ENCODE peak calls at places on chromosomes 7 and 10, in eight cellular contexts. A is cardiac muscle cell, W is skeletal muscle cell, M is AG04450, R is heart left ventricle, C is SJCRH30, Y is keratinocyte, F is lung. V is an unnamed sample.

GRCh38 chr10:63670291-63670898 is 149.2 kb downstream of the REEP3 start:
- DNase-seq in A (no peak), W (peak; percentile 59), M (no peak), R (peak; percentile 69), C (peak; percentile 52), Y (no peak), F (no peak), V (peak; percentile 93)

GRCh38 chr10:4651404-4652037 is 174.5 kb upstream of the AKR1E2 start:
- DNase-seq in A (no peak), W (no peak), M (no peak), R (no peak), C (no peak), Y (no peak), F (no peak), V (no peak)

GRCh38 chr10:44465430-44466115 is 80.7 kb upstream of the CXCL12 start:
- DNase-seq in A (no peak), W (no peak), M (no peak), R (no peak), C (no peak), Y (no peak), F (no peak), V (no peak)

GRCh38 chr7:3482147-3482921 is 181.3 kb downstream of the SDK1 start:
- DNase-seq in A (peak; percentile 51), W (no peak), M (peak; percentile 3), R (no peak), C (peak; percentile 70), Y (no peak), F (no peak), V (peak; percentile 53)

GRCh38 chr10:48456808-48457761 is 147.8 kb downstream of the ARHGAP22 start:
- DNase-seq in A (no peak), W (no peak), M (no peak), R (no peak), C (no peak), Y (no peak), F (no peak), V (no peak)

GRCh38 chr10:50228672-50229071 is 22.6 kb downstream of the ASAH2 start:
- DNase-seq in A (no peak), W (no peak), M (no peak), R (no peak), C (no peak), Y (no peak), F (no peak), V (no peak)

GRCh38 chr10:132399117-132400035 is 2.4 kb downstream of the PWWP2B start:
- DNase-seq in A (no peak), W (no peak), M (no peak), R (no peak), C (peak; percentile 43), Y (no peak), F (no peak), V (no peak)

GRCh38 chr10:13808556-13809391 is 222.0 kb downstream of the PRPF18 start:
- DNase-seq in A (no peak), W (no peak), M (no peak), R (no peak), C (no peak), Y (no peak), F (no peak), V (peak; percentile 82)

GRCh38 chr7:44278451-44279161 is 46.8 kb downstream of the CAMK2B start:
- DNase-seq in A (no peak), W (no peak), M (peak; percentile 29), R (peak; percentile 4), C (no peak), Y (no peak), F (no peak), V (peak; percentile 25)

GRCh38 chr10:112953760-112954159 is 3.7 kb downstream of the TCF7L2 start:
- DNase-seq in A (no peak), W (no peak), M (no peak), R (no peak), C (peak; percentile 56), Y (no peak), F (no peak), V (peak; percentile 29)

GRCh38 chr7:46908770-46909169 is 673.1 kb downstream of the TNS3 start:
- DNase-seq in A (no peak), W (peak; percentile 74), M (peak; percentile 41), R (no peak), C (peak; percentile 57), Y (no peak), F (no peak), V (peak; percentile 49)

GRCh38 chr10:85902046-85902445 is 464.5 kb downstream of the GRID1 start:
- DNase-seq in A (no peak), W (no peak), M (no peak), R (no peak), C (no peak), Y (no peak), F (no peak), V (no peak)

GRCh38 chr7:108012499-108013430 is 9.8 kb upstream of the LAMB1 start:
- DNase-seq in A (peak; percentile 47), W (no peak), M (no peak), R (no peak), C (no peak), Y (no peak), F (no peak), V (peak; percentile 49)

GRCh38 chr7:108015740-108016139 is 12.8 kb upstream of the LAMB1 start:
- DNase-seq in A (no peak), W (no peak), M (no peak), R (no peak), C (no peak), Y (no peak), F (no peak), V (peak; percentile 89)

GRCh38 chr7:108016841-108017775 is 14.1 kb upstream of the LAMB1 start:
- DNase-seq in A (peak; percentile 80), W (no peak), M (no peak), R (no peak), C (peak; percentile 48), Y (peak; percentile 71), F (no peak), V (peak; percentile 87)

GRCh38 chr7:108014200-108014599 is 11.2 kb upstream of the LAMB1 start:
- DNase-seq in A (no peak), W (no peak), M (no peak), R (no peak), C (no peak), Y (no peak), F (no peak), V (no peak)

DNA sequence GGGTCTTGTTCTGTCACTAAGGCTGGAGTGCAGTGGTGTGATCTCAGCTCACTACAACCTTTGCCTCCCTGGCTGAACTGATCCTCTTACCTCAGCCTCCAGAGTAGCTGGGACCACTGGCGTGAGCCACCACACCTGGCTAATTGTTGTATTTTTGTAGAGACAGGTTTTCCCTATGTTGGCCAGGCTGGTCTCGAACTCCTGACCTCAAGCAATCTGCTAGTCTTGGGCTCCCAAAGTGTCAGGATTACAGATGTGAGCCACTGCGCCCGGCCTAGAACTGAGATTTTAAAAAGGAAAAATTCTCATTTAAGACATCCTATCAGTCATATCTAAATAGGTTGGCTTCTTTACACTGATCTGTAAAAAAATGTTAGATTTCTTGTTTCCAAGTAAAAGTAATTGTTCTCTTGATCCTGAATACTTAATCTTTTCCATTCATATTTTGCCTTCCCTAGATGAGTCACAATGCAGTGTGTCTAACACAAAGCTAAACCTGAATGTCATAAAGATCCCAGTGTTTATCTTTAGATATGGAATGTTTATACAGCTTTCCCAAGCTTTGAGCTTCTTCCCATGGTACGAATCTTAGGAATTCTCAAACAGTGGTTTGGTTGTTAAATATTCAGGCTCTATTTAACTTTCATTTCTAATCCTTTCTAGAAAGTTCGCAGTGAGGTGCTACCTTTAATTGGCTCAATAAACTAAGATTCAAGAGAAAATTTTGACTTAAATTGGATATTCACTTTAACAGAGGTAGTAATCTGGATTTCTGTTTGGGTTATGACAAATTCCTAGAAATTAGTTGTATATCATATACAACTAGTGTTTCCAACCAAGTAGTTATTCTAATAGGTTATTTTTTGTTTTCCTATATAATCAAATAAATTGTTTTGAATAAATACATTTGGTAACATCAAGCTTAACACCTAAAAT is 12.1 kb upstream of the LAMB1 start:
- DNase-seq in A (no peak), W (no peak), M (peak; percentile 47), R (no peak), C (peak; percentile 79), Y (no peak), F (no peak), V (peak; percentile 97)
- H3K4me3 ChIP-seq in A (no peak overlapping the region), W (no peak overlapping the region), M (no peak overlapping the region), R (no peak overlapping the region), C (no peak overlapping the region), Y (no peak overlapping the region), F (no peak overlapping the region), V (peak overlapping the region; percentile 40)

DNA sequence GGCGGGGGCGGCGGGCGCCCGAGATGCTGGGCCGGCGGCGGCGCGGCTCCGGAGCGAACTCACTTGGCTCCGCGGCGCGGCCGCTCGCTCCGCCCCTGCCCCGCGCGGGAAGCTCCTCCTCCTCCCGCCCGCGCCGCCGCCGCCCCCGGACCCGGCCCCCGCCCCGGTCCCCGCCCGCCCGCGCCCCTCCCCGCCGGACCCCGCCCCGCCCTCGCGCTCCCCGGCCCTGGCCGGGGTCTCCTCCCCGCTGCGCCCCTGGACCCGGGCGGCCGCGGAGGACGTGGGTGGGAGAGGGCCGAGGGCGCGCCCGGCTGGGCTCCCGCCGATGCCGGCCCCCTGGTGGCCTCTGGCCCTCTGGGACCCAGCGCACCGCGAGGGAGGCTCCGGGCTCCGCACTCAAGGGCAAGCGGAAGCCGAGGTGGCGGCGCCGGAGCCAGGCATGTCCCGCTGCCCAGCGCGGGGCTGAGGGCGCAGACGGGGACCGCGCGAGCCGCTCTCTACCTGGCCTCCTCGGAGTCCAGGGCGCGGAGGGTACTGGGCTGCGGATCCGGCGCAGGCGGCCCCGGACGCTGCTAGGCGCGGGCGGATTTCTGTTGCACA is at the start of gene TCERG1L:
- DNase-seq in A (peak; percentile 74), W (no peak), M (no peak), R (no peak), C (no peak), Y (no peak), F (no peak), V (no peak)
- H3K4me3 ChIP-seq in A (peak within 1 kb of the TSS; percentile 45), W (no peak within 1 kb of the TSS), M (no peak within 1 kb of the TSS), R (no peak within 1 kb of the TSS), C (no peak within 1 kb of the TSS), Y (no peak within 1 kb of the TSS), F (no peak within 1 kb of the TSS), V (no peak within 1 kb of the TSS)

GRCh38 chr10:1737222-1738061 is at the start of gene ADARB2:
- DNase-seq in A (peak; percentile 92), W (no peak), M (no peak), R (peak; percentile 21), C (no peak), Y (no peak), F (no peak), V (no peak)
- H3K4me3 ChIP-seq in A (peak within 1 kb of the TSS; percentile 36), W (no peak within 1 kb of the TSS), M (no peak within 1 kb of the TSS), R (peak within 1 kb of the TSS; percentile 35), C (no peak within 1 kb of the TSS), Y (peak within 1 kb of the TSS; percentile 14), F (peak within 1 kb of the TSS; percentile 13), V (no peak within 1 kb of the TSS)

DNA sequence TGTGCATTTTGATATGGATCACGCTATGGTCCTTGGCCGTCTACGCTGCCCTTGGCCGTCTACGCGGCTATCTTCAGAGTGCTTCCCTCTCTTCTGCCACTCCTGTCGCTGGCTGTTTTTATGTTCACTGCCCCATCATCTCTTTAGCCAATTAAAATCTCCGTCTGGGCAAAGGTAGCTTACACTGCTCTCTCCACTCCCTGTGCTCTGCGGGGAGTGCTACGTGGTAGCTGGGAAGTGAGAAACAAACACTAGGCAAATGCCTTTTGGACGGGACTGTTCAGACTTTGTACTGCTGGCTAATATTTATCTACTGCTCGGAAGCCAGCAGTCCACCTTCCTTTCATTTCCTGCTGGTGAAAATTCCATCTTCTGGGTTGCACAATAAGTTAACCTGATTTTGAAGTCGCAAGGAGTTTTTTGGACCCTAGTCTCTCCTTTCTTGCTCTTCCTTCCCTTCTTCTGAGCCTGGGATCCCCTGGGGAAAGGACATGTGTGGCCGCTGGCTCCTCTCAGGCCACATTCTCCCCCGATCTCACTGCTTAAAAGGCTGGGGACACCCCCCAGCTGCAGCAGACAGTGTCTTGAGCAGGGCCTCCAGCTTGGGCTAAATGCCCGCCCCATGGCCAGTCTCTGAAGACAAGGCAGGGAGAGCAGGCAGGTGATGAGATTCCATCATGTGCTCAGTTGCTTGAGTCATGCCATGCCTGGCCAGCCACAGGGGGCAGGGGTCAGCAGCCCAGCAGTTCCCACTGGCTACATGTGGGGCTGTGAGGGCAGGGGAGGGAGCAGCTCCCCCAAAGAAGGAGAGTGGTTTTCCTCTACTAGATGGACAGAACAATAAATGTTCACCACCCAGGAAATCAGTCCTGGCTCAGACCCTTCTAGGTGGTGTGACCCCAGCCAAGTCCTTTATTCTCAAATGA is 25.5 kb upstream of the RBM33 start:
- DNase-seq in A (no peak), W (no peak), M (no peak), R (no peak), C (no peak), Y (no peak), F (no peak), V (no peak)
- H3K4me3 ChIP-seq in A (no peak overlapping the region), W (no peak overlapping the region), M (no peak overlapping the region), R (no peak overlapping the region), C (no peak overlapping the region), Y (no peak overlapping the region), F (no peak overlapping the region), V (no peak overlapping the region)